ENCODE peak calls at places on chromosomes 12 and 14, in ten cellular contexts. X is GM12878, F is mucosa of descending colon, V is lower lobe of right lung, J is body of pancreas, U is uterus, E is sigmoid colon, O is IMR-90, S is fibroblast of lung, R is psoas muscle. T is an unnamed sample.

GRCh38 chr12:15996254-15996653 is 85.1 kb downstream of the DERA start:
- DNase-seq in E (no peak), S (peak; percentile 64), J (peak; percentile 19), V (no peak), U (no peak), F (no peak), O (peak; percentile 41), R (no peak), X (no peak), T (peak; percentile 58)

GRCh38 chr12:130804216-130804615 is 34.8 kb downstream of the STX2 start:
- DNase-seq in F (no peak), X (no peak), U (no peak), R (no peak), S (peak; percentile 22), V (no peak), J (no peak), E (no peak), O (peak; percentile 26), T (no peak)

GRCh38 chr12:5268424-5269210 is 163.3 kb upstream of the NTF3 start:
- DNase-seq in O (no peak), E (no peak), X (no peak), J (no peak), F (no peak), V (no peak), R (no peak), S (no peak), U (no peak), T (no peak)

GRCh38 chr12:103705098-103705497 is 118.0 kb downstream of the STAB2 start:
- DNase-seq in U (no peak), R (no peak), F (no peak), S (no peak), O (no peak), X (no peak), E (no peak), J (no peak), V (no peak), T (no peak)

GRCh38 chr14:26926585-26926984 is 328.8 kb upstream of the NOVA1 start:
- DNase-seq in E (no peak), O (no peak), U (no peak), R (no peak), V (no peak), J (no peak), F (no peak), S (no peak), X (no peak), T (no peak)

GRCh38 chr14:54672688-54673087 is 105.8 kb downstream of the SAMD4A start:
- DNase-seq in U (no peak), V (no peak), S (peak; percentile 37), J (no peak), F (no peak), X (no peak), O (no peak), R (no peak), E (no peak), T (no peak)

GRCh38 chr12:106118-106561 is 39.6 kb downstream of the IQSEC3 start:
- DNase-seq in U (no peak), X (peak; percentile 68), J (no peak), S (no peak), E (peak; percentile 50), O (no peak), V (no peak), F (no peak), R (no peak), T (peak; percentile 58)

GRCh38 chr12:13234045-13234641 is 37.6 kb downstream of the EMP1 start:
- DNase-seq in J (peak; percentile 57), X (no peak), R (no peak), O (peak; percentile 70), E (no peak), V (no peak), F (no peak), U (peak; percentile 44), S (peak; percentile 46), T (peak; percentile 75)

GRCh38 chr12:45634273-45634917 is 95.1 kb upstream of the ARID2 start:
- DNase-seq in X (no peak), R (no peak), S (no peak), F (no peak), V (no peak), O (no peak), J (no peak), U (no peak), E (no peak), T (no peak)

GRCh38 chr14:33908540-33909223 is 42.2 kb downstream of the EGLN3 start:
- DNase-seq in S (no peak), U (no peak), J (no peak), R (no peak), O (no peak), F (no peak), E (no peak), X (no peak), V (no peak), T (no peak)

DNA sequence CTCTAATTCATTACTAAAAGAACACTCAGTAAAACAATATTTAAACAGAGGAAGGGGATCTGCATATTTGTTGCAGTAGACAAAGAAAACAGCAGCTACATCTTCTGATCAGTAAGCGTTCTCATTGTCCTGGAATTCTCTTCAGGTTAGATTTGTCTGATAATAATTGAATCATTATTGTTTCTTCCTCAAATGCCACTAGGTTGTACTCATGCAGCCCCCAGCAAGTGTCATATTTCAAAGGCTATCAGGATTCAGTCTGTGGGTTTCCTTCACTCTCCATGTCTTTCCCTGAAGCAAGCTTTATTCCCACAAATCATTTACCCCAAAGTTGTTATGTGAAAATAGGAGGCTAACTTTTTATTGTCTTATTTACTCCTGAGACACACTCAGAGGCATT is 14.7 kb downstream of the PIK3C2G start:
- DNase-seq in E (no peak), R (no peak), O (peak; percentile 22), F (no peak), X (no peak), V (no peak), S (peak; percentile 83), U (no peak), J (no peak), T (no peak)
- TF ChIP-seq CTCF in E (no peak), R (no peak), O (no peak), F (no peak), X (no peak), V (no peak), S (no peak), U (no peak), J (no peak), T (no peak)

DNA sequence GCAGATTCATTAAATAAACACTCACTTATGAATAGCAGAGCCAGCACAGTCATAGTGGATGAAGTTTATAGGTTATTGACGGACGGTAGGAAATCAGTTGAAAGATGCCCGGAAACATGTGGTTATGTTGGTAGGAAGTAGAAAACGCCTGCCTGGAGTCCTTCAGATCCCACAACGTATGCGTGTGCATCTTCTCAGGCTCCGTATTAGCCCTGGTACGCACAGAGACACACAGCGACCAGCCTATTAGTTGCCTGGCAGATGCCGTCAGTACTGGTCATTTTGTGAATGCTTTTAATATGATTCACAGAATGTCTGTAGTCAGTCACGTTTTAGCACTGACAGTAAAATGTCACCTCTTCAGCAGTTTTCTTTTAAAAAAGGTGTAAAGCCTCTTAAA is 196.4 kb downstream of the RGS6 start:
- DNase-seq in F (no peak), R (no peak), O (no peak), V (no peak), S (no peak), U (no peak), J (no peak), X (no peak), E (no peak), T (no peak)
- H3K4me1 ChIP-seq in F (no peaks in the 10 kb centered on the region), R (no peaks in the 10 kb centered on the region), O (no peaks in the 10 kb centered on the region), V (peaks cover 20% of the 10 kb centered on the region), S (no peaks in the 10 kb centered on the region), U (no peaks in the 10 kb centered on the region), J (peaks cover 30% of the 10 kb centered on the region), X (no peaks in the 10 kb centered on the region), E (peaks cover 9% of the 10 kb centered on the region), T (no peaks in the 10 kb centered on the region)

GRCh38 chr14:97277711-97278110 is 480.5 kb downstream of the VRK1 start:
- DNase-seq in R (no peak), V (no peak), J (no peak), X (no peak), O (no peak), F (no peak), S (no peak), U (no peak), E (no peak), T (no peak)

GRCh38 chr14:97273540-97273939 is 476.4 kb downstream of the VRK1 start:
- DNase-seq in X (no peak), R (no peak), J (no peak), U (no peak), E (no peak), S (no peak), V (no peak), O (no peak), F (no peak), T (no peak)

GRCh38 chr14:97276573-97276972 is 479.4 kb downstream of the VRK1 start:
- DNase-seq in E (no peak), R (no peak), F (no peak), S (peak; percentile 31), J (no peak), V (no peak), O (no peak), X (no peak), U (no peak), T (no peak)

GRCh38 chr14:97274626-97275025 is 477.4 kb downstream of the VRK1 start:
- DNase-seq in R (no peak), F (no peak), U (no peak), O (no peak), S (no peak), J (no peak), V (no peak), E (no peak), X (no peak), T (no peak)

GRCh38 chr14:97275276-97275675 is 478.1 kb downstream of the VRK1 start:
- DNase-seq in E (no peak), O (no peak), R (no peak), F (no peak), X (no peak), U (no peak), J (no peak), V (no peak), S (peak; percentile 59), T (no peak)
- TF ChIP-seq CTCF in E (no peak), O (no peak), R (no peak), F (no peak), X (no peak), U (no peak), J (no peak), V (no peak), S (no peak), T (no peak)

DNA sequence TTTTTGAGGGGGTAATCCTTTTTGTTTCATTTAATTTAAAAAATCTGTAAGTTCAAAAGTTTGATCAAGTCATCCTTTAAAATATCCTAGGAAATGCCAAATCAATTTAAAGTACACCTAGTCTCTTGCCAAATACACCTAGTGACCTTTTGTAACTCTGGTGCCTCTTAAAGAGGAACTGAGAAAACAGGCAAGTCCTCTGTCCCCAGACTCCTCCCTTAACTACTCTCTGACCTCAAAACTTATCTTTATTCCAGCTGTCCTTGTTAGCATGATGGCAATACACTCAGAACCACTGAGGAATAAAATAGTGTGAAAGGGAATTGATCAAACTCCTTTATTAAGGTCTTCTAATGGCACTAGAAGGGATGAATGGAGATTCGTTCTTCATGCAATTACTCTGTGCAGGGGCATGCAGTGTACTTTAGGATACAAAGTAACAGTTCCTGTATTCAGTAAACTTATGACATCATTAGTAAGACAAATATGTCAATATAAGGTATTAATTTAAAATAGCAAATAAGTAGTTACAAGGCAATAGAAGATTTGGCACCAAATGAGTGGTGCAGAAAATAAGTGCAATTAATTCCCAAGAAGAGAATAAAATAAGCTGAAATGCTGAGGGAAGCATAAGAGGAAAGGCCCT is 3.3 kb downstream of the FAR2 start:
- DNase-seq in E (no peak), R (no peak), S (no peak), O (no peak), J (no peak), V (no peak), F (no peak), X (no peak), U (no peak), T (no peak)
- H3K4me1 ChIP-seq in E (peaks cover 7% of the 10 kb centered on the region), R (no peaks in the 10 kb centered on the region), S (no peaks in the 10 kb centered on the region), O (peaks cover 4% of the 10 kb centered on the region), J (peaks cover 13% of the 10 kb centered on the region), V (peaks cover 37% of the 10 kb centered on the region), F (peaks cover 18% of the 10 kb centered on the region), X (peaks cover 11% of the 10 kb centered on the region), U (no peaks in the 10 kb centered on the region), T (no peaks in the 10 kb centered on the region)

T was measured in Caco-2.